ENCODE peak calls at places on chromosomes 5 and 9, in five cellular contexts. S is activated CD8-positive, alpha-beta T cell treated with anti-CD3 and anti-CD28 coated beads for 36 hours; R is WTC11; I is brain microvascular endothelial cell; D is epithelial cell of esophagus. V is an unnamed sample.

GRCh38 chr5:135441256-135441915 is 5.8 kb downstream of the DCANP1 start:
- DNase-seq in D (no peak), I (no peak), R (no peak), S (no peak), V (no peak)

GRCh38 chr9:81559741-81560140 is 129.6 kb downstream of the TLE1 start:
- DNase-seq in S (no peak), D (peak), I (peak), R (no peak), V (peak)

GRCh38 chr9:128254855-128255759 is 20.7 kb downstream of the GOLGA2 start:
- DNase-seq in R (peak), I (peak), S (peak), D (peak), V (peak)

GRCh38 chr9:129280236-129281231 is 102.5 kb upstream of the IER5L start:
- DNase-seq in S (no peak), R (no peak), I (no peak), D (no peak), V (no peak)

GRCh38 chr5:15522141-15522540 is 22.2 kb downstream of the FBXL7 start:
- DNase-seq in R (no peak), I (peak), D (no peak), S (no peak), V (no peak)

GRCh38 chr5:24268482-24269056 is 376.2 kb downstream of the CDH10 start:
- DNase-seq in R (no peak), D (no peak), S (no peak), I (no peak), V (no peak)

GRCh38 chr5:50808406-50808805 is 142.0 kb downstream of the PARP8 start:
- DNase-seq in R (no peak), S (no peak), D (peak), I (no peak), V (no peak)

GRCh38 chr5:113201715-113202114 is 225.1 kb downstream of the DCP2 start:
- DNase-seq in I (no peak), S (no peak), R (no peak), D (no peak), V (no peak)

GRCh38 chr9:76443887-76444286 is 15.1 kb upstream of the GCNT1 start:
- DNase-seq in D (peak), I (no peak), S (no peak), R (no peak), V (no peak)
- TF ChIP-seq CTCF in D (no peak), I (no peak), S (no peak), R (no peak), V (no peak)

GRCh38 chr9:89177021-89177400 is 1.6 kb downstream of the SHC3 start:
- DNase-seq in I (peak), R (no peak), D (no peak), S (no peak), V (no peak)

GRCh38 chr9:89177401-89178161 is 1.0 kb downstream of the SHC3 start:
- DNase-seq in S (no peak), D (no peak), I (no peak), R (peak), V (no peak)

GRCh38 chr9:89179920-89180667 is 1.5 kb upstream of the SHC3 start:
- DNase-seq in D (peak), S (peak), R (peak), I (peak), V (peak)

GRCh38 chr9:89178162-89179120 is at the start of gene SHC3:
- DNase-seq in S (peak), I (peak), R (peak), D (no peak), V (no peak)

GRCh38 chr9:89179535-89179919 is 909 bp upstream of the SHC3 start:
- DNase-seq in S (no peak), R (no peak), D (peak), I (no peak), V (peak)
- TF ChIP-seq CTCF in S (no peak), R (no peak), D (peak), I (no peak), V (peak)

GRCh38 chr5:123367739-123368138 is 55.5 kb downstream of the CEP120 start:
- DNase-seq in S (no peak), R (no peak), I (no peak), D (peak), V (peak)
- TF ChIP-seq CTCF in S (peak), R (no peak), I (no peak), D (peak), V (peak)

GRCh38 chr9:100074093-100074492 is 24.7 kb downstream of the ERP44 start:
- DNase-seq in R (no peak), S (no peak), I (no peak), D (no peak), V (no peak)

GRCh38 chr9:100072805-100073204 is 26.0 kb downstream of the ERP44 start:
- DNase-seq in R (no peak), D (peak), S (no peak), I (no peak), V (no peak)

GRCh38 chr9:100070642-100071041 is 28.2 kb downstream of the ERP44 start:
- DNase-seq in D (no peak), I (no peak), S (no peak), R (no peak), V (no peak)

GRCh38 chr9:100066539-100066938 is 32.3 kb downstream of the ERP44 start:
- DNase-seq in R (no peak), S (no peak), I (peak), D (no peak), V (no peak)

DNA sequence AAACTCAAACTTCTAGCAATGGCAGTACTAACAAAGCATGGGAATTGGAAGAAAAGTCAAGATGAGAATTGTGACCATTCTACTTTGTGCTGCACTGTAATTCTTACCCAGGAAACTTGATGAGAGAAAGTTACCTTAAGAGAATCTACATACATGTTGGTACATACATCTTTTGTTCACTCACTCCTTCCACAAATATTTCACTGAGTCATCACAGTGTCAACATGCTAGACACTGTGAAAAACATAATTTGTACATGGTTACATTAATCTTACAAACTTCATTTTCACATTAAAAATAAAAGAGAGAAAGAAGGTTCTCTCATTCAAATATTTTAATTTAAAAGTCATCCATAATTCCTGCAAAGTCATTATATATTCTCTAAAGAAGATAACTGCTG is 28.7 kb downstream of the ERP44 start:
- DNase-seq in R (no peak), D (peak), S (no peak), I (no peak), V (no peak)
- TF ChIP-seq CTCF in R (no peak), D (no peak), S (no peak), I (no peak), V (no peak)

V was measured in HFFc6.